ENCODE peak calls at places on chromosome 5, in eight cellular contexts. Y is HepG2; E is activated CD4-positive, CD25-positive, alpha-beta regulatory T cell treated with anti-CD3 and anti-CD28 coated beads, Interleukin-2, amount 50 U/mL, for 72 hours; B is nephron progenitor cell; P is T-cell; I is NCI-H510A treated with DMSO at 0.1 percent for 48 hours; X is activated CD8-positive, alpha-beta memory T cell treated with anti-CD3 and anti-CD28 coated beads for 4 hours; T is NCI-H187. D is an unnamed sample.

GRCh38 chr5:153714732-153715287 is 224.3 kb downstream of the GRIA1 start:
- DNase-seq in Y (no peak), E (no peak), B (no peak), P (no peak), I (no peak), X (no peak), T (no peak), D (no peak)

GRCh38 chr5:159100928-159101646 is 1.4 kb upstream of the EBF1 start:
- DNase-seq in Y (no peak), E (no peak), B (no peak), P (no peak), I (no peak), X (no peak), T (no peak), D (no peak)

GRCh38 chr5:132138260-132138659 is 64.7 kb downstream of the CSF2 start:
- DNase-seq in Y (no peak), E (no peak), B (no peak), P (no peak), I (no peak), X (no peak), T (no peak), D (no peak)

GRCh38 chr5:40578501-40579451 is 100.9 kb upstream of the PTGER4 start:
- DNase-seq in Y (no peak), E (no peak), B (no peak), P (no peak), I (no peak), X (no peak), T (no peak), D (no peak)

GRCh38 chr5:173323799-173324114 is 4.5 kb downstream of the STC2 start:
- DNase-seq in Y (no peak), E (no peak), B (no peak), P (no peak), I (no peak), X (no peak), T (no peak), D (no peak)

GRCh38 chr5:177086918-177087706 is 397 bp downstream of the FGFR4 start:
- DNase-seq in Y (peak), E (peak), B (peak), P (peak), I (peak), X (no peak), T (no peak), D (peak)

GRCh38 chr5:40831346-40832210 is 3.4 kb downstream of the RPL37 start:
- DNase-seq in Y (no peak), E (no peak), B (no peak), P (no peak), I (no peak), X (no peak), T (no peak), D (no peak)

GRCh38 chr5:36300927-36301540 is 668 bp downstream of the RANBP3L start:
- DNase-seq in Y (no peak), E (no peak), B (no peak), P (no peak), I (no peak), X (no peak), T (no peak), D (no peak)

GRCh38 chr5:78420548-78420947 is 60.1 kb downstream of the SCAMP1 start:
- DNase-seq in Y (peak), E (no peak), B (no peak), P (no peak), I (no peak), X (no peak), T (no peak), D (no peak)

GRCh38 chr5:159208508-159209437 is 580 bp downstream of the RNF145 start:
- DNase-seq in Y (peak), E (peak), B (peak), P (no peak), I (no peak), X (peak), T (no peak), D (no peak)

GRCh38 chr5:151295138-151295537 is 8.4 kb downstream of the SLC36A3 start:
- DNase-seq in Y (no peak), E (no peak), B (no peak), P (no peak), I (no peak), X (no peak), T (no peak), D (no peak)

GRCh38 chr5:136408996-136409395 is 43.7 kb upstream of the TRPC7 start:
- DNase-seq in Y (no peak), E (no peak), B (no peak), P (no peak), I (no peak), X (no peak), T (no peak), D (no peak)

GRCh38 chr5:149367249-149367971 is 9.6 kb downstream of the PCYOX1L start:
- DNase-seq in Y (peak), E (no peak), B (peak), P (no peak), I (peak), X (no peak), T (peak), D (peak)

GRCh38 chr5:160166973-160167622 is 47.8 kb upstream of the PWWP2A start:
- DNase-seq in Y (no peak), E (no peak), B (no peak), P (no peak), I (no peak), X (no peak), T (no peak), D (no peak)

GRCh38 chr5:124963236-124963929 is 216.9 kb upstream of the ZNF608 start:
- DNase-seq in Y (peak), E (no peak), B (no peak), P (no peak), I (no peak), X (no peak), T (no peak), D (no peak)

GRCh38 chr5:72301557-72301956 is 18.5 kb downstream of the MRPS27 start:
- DNase-seq in Y (no peak), E (no peak), B (no peak), P (no peak), I (no peak), X (no peak), T (no peak), D (no peak)

GRCh38 chr5:43232943-43233833 is 41.2 kb downstream of the NIM1K start:
- DNase-seq in Y (no peak), E (no peak), B (no peak), P (no peak), I (peak), X (no peak), T (peak), D (no peak)

GRCh38 chr5:103178167-103178566 is 58.1 kb downstream of the PPIP5K2 start:
- DNase-seq in Y (no peak), E (no peak), B (no peak), P (no peak), I (no peak), X (no peak), T (no peak), D (no peak)